ENCODE peak calls at places on chromosomes 11 and 22, in five cellular contexts. C is keratinocyte, I is tibial artery, V is adrenal gland, U is GM13977. B is an unnamed sample.
A peak's percentile ranks its signal among the peaks of the same experiment; 100 is the strongest.

GRCh38 chr11:125685228-125685627 is 4.6 kb upstream of the ACRV1 start:
- DNase-seq in C (no peak), V (no peak), I (no peak), U (no peak), B (no peak)

GRCh38 chr11:29272019-29272654 is 744.7 kb downstream of the KCNA4 start:
- DNase-seq in V (no peak), C (no peak), U (no peak), I (no peak), B (no peak)

GRCh38 chr22:17980638-17981051 is 43.7 kb downstream of the MICAL3 start:
- DNase-seq in V (no peak), C (no peak), U (no peak), I (no peak), B (no peak)

GRCh38 chr11:113261709-113262475 is 52.5 kb upstream of the TTC12 start:
- DNase-seq in C (no peak), I (no peak), V (peak; percentile 56), U (no peak), B (no peak)

GRCh38 chr22:32584650-32585049 is 110.0 kb downstream of the FBXO7 start:
- DNase-seq in U (no peak), I (no peak), C (no peak), V (no peak), B (no peak)

GRCh38 chr22:37165066-37165465 is 15.3 kb upstream of the IL2RB start:
- DNase-seq in U (no peak), C (no peak), I (no peak), V (no peak), B (no peak)

GRCh38 chr22:20205964-20206708 is 55.3 kb upstream of the CCDC188 start:
- DNase-seq in V (peak; percentile 35), I (no peak), C (peak; percentile 32), U (peak; percentile 76), B (peak; percentile 82)

GRCh38 chr11:46367244-46367915 is 14.1 kb upstream of the MDK start:
- DNase-seq in V (peak; percentile 74), I (peak; percentile 76), C (no peak), U (peak; percentile 82), B (peak; percentile 85)

GRCh38 chr11:119028346-119029068 is 2.2 kb downstream of the SLC37A4 start:
- DNase-seq in C (no peak), V (no peak), I (no peak), U (no peak), B (no peak)

GRCh38 chr22:49271831-49272230 is 555.8 kb downstream of the BRD1 start:
- DNase-seq in C (no peak), I (peak; percentile 53), U (no peak), V (no peak), B (no peak)

GRCh38 chr11:114279778-114280532 is 16.2 kb upstream of the NNMT start:
- DNase-seq in V (no peak), U (no peak), C (no peak), I (no peak), B (no peak)

GRCh38 chr11:16184588-16184987 is 171.8 kb downstream of the SOX6 start:
- DNase-seq in C (peak; percentile 4), U (no peak), V (no peak), I (no peak), B (no peak)

GRCh38 chr11:114156766-114157165 is 97.3 kb downstream of the ZBTB16 start:
- DNase-seq in V (no peak), I (peak; percentile 61), C (no peak), U (no peak), B (no peak)

GRCh38 chr11:93051181-93051580 is 81.7 kb downstream of the MTNR1B start:
- DNase-seq in V (no peak), I (no peak), C (no peak), U (no peak), B (no peak)

GRCh38 chr11:128731041-128731663 is 37.3 kb downstream of the FLI1 start:
- DNase-seq in C (no peak), U (no peak), I (no peak), V (no peak), B (no peak)

GRCh38 chr11:33701302-33701701 is 676 bp upstream of the C11orf91 start:
- DNase-seq in I (no peak), U (no peak), C (no peak), V (no peak), B (no peak)

GRCh38 chr22:44286673-44287072 is 26.1 kb downstream of the SHISAL1 start:
- DNase-seq in V (no peak), C (no peak), U (no peak), I (no peak), B (no peak)

GRCh38 chr11:11987503-11988022 is 20.9 kb downstream of the DKK3 start:
- DNase-seq in U (no peak), V (no peak), I (no peak), C (no peak), B (no peak)

GRCh38 chr11:44659641-44660040 is 67.1 kb upstream of the TSPAN18 start:
- DNase-seq in I (peak; percentile 89), C (no peak), V (no peak), U (no peak), B (no peak)

GRCh38 chr22:32649515-32650200 is 151.8 kb upstream of the TIMP3 start:
- DNase-seq in V (no peak), I (peak; percentile 76), C (no peak), U (no peak), B (no peak)

GRCh38 chr11:46381046-46381835 is at the start of gene MDK:
- DNase-seq in I (no peak), V (peak; percentile 40), U (peak; percentile 74), C (no peak), B (peak; percentile 63)

GRCh38 chr22:30002861-30003489 is 77.3 kb upstream of the HORMAD2 start:
- DNase-seq in V (no peak), U (no peak), I (no peak), C (no peak), B (no peak)

GRCh38 chr22:30004689-30005088 is 75.6 kb upstream of the HORMAD2 start:
- DNase-seq in C (no peak), U (no peak), V (no peak), I (no peak), B (no peak)

GRCh38 chr22:30004101-30004500 is 76.2 kb upstream of the HORMAD2 start:
- DNase-seq in V (no peak), I (no peak), U (no peak), C (no peak), B (no peak)

GRCh38 chr22:30007361-30007760 is 72.9 kb upstream of the HORMAD2 start:
- DNase-seq in C (no peak), U (no peak), V (no peak), I (no peak), B (no peak)

DNA sequence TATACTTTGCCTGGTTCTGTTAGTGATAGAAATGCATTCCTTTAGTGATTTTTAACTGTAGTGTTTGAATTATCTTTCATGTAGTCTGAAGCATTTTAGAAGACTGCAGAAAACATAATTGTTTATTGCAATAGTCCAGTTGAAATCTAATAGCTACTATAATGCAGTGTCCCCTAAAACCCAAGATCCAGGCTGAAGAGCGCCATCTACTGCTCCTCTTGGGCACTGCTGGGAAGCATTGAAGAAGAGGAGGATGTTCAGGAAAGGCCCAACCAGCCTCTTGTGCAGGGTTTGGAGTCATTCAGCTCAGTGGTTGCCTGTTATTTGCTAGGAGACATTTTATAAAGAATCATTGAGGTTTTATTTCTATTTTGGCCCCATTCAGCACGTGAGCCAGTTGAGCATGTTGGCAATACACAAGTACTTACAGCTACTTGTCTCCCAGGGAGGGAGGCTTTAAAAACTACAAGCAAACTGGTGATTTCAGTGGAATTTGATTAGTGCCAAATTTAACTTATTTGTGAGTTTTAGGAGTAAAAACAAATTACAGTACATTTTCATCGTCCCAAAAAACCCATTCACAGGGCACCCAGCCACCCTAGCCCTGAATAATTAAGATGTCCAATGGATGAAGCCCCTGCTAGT is 74.9 kb upstream of the HORMAD2 start:
- DNase-seq in I (peak; percentile 81), V (peak; percentile 73), C (no peak), U (peak; percentile 45), B (peak; percentile 57)
- TF ChIP-seq CTCF in I (peak; percentile 96), V (peak; percentile 90), C (peak; percentile 89), U (peak; percentile 96), B (peak; percentile 88)

GRCh38 chr11:1064167-1064566 is 10.5 kb upstream of the MUC2 start:
- DNase-seq in V (no peak), I (no peak), C (no peak), U (no peak), B (no peak)
- TF ChIP-seq CTCF in V (no peak), I (no peak), C (no peak), U (no peak), B (no peak)

DNA sequence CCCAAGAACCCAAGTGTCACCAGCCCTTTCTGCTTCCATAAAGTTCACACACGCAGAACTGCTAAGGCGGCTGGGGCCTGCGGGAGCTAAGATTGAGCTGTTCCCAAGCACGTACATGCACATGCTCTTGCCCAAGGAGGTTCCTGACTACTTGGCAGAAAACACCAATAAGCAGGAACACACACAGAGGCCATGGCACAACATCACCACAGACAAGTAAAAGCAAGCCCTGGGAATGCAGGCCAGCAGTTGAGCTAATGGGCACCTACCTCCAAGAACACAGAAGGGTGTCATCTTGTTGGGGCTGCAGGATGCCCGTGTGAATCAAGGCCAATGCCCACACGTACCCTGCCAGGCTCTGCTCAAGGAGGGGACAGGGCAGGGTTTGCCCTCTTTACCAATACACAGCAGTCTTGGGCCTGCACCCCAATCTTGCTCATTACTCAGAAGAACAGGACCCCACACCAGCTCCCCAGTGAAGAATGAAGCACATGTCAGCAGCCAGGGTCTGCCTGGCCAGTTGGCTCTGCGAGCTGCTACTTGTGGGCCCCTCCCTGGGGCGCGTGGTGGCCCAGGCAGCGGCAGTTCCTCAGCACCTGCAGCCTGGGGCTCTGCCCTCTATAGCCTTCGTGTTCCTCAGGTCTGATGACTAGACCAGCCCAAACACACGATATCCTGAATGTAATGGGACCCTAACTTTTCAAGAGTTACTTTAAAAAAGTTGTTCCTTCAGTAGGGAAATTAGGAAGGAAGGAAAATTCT is 32.3 kb upstream of the CYP2D6 start:
- DNase-seq in I (no peak), C (peak; percentile 82), U (no peak), V (no peak), B (no peak)
- TF ChIP-seq CTCF in I (no peak), C (no peak), U (no peak), V (no peak), B (no peak)

GRCh38 chr11:61654397-61654829 is 25.8 kb upstream of the DAGLA start:
- DNase-seq in V (peak; percentile 34), I (peak; percentile 75), C (no peak), U (no peak), B (no peak)

GRCh38 chr11:61657566-61657965 is 22.6 kb upstream of the DAGLA start:
- DNase-seq in I (no peak), U (no peak), V (no peak), C (no peak), B (no peak)

GRCh38 chr11:61656347-61657077 is 23.7 kb upstream of the DAGLA start:
- DNase-seq in C (no peak), V (no peak), I (no peak), U (no peak), B (no peak)

DNA sequence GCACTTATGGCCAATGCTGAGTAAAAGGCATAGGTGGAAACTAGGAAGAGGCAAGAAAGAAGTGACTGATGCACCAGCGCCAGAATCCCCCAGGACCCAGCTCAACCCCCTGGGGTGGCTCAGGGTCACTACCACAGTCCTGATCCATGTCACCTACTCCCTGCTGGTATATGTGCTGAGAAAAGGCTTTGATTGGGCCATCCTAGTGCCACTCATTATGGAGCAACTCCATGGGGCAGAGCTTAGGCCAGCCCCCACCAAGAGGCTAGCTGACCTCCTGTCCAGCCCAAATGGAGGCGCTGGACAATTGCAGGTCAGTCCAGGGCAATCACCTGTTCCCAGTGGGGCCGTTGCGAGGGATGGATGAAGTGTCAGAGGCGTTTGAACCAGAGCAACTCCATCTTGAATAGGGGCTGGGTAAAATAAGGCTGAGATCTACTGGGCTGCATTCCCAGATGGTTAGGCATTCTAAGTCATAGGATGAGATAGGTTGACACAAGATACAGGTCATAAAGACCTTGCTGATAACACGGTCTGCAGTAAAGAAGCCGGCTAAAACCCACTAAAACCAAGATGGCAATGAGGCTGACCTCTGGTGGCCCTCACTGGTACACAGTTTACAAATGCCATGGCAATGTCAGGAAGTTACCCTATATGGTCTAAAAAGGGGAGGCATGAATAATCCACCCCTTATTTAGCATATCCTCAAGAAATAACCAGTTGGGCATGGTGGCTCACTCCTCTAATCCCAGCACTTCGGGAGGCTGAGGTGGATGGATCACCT is 20.6 kb upstream of the DAGLA start:
- DNase-seq in C (no peak), I (no peak), V (no peak), U (no peak), B (no peak)
- TF ChIP-seq CTCF in C (no peak), I (no peak), V (no peak), U (peak; percentile 5), B (no peak)

B was measured in GM13976.